ENCODE peak calls at places on chromosomes 12 and 14, in nine cellular contexts. K is IMR-90, N is suprapubic skin, Y is AG09309, C is right atrium auricular region, R is tibial nerve, L is lower lobe of right lung, I is adrenal gland, A is lung. S is an unnamed sample.

GRCh38 chr14:69303086-69303485 is 43.1 kb downstream of the GALNT16 start:
- DNase-seq in A (no peak), C (no peak), R (no peak), L (no peak), K (no peak), I (no peak), N (peak; percentile 22), Y (no peak), S (no peak)

GRCh38 chr14:103231376-103232019 is 102.5 kb upstream of the EIF5 start:
- DNase-seq in Y (no peak), R (no peak), I (no peak), N (no peak), A (no peak), C (no peak), K (no peak), L (no peak), S (no peak)

GRCh38 chr12:30753233-30753632 is 1.5 kb downstream of the CAPRIN2 start:
- DNase-seq in A (no peak), I (no peak), Y (no peak), C (no peak), L (no peak), K (peak; percentile 39), R (no peak), N (no peak), S (no peak)

GRCh38 chr14:62914025-62914424 is 131.2 kb downstream of the KCNH5 start:
- DNase-seq in I (no peak), L (no peak), K (peak; percentile 80), A (no peak), Y (no peak), R (no peak), C (no peak), N (no peak), S (no peak)

GRCh38 chr14:24430682-24431568 is 1.2 kb downstream of the KHNYN start:
- DNase-seq in N (peak; percentile 72), K (peak; percentile 59), R (no peak), A (no peak), C (peak; percentile 61), I (peak; percentile 71), Y (no peak), L (no peak), S (peak; percentile 89)

GRCh38 chr14:45400509-45400908 is 147.5 kb upstream of the MIS18BP1 start:
- DNase-seq in L (no peak), N (no peak), C (no peak), R (no peak), K (no peak), A (no peak), I (no peak), Y (no peak), S (no peak)

GRCh38 chr12:79451365-79451764 is 239.4 kb downstream of the PAWR start:
- DNase-seq in L (no peak), A (no peak), K (no peak), I (no peak), N (no peak), R (no peak), Y (no peak), C (no peak), S (no peak)

GRCh38 chr14:96246535-96246839 is 9.5 kb upstream of the BDKRB1 start:
- DNase-seq in K (peak; percentile 99), R (no peak), L (no peak), N (no peak), A (no peak), I (no peak), C (no peak), Y (peak; percentile 95), S (no peak)

GRCh38 chr12:57887631-57888406 is 41.3 kb upstream of the CTDSP2 start:
- DNase-seq in Y (no peak), A (peak; percentile 33), I (peak; percentile 44), K (peak; percentile 55), R (no peak), C (no peak), N (no peak), L (no peak), S (no peak)

GRCh38 chr12:57886590-57887363 is 40.2 kb upstream of the CTDSP2 start:
- DNase-seq in K (no peak), R (no peak), C (no peak), I (no peak), A (no peak), N (no peak), L (no peak), Y (no peak), S (no peak)

GRCh38 chr12:57890191-57891120 is 43.9 kb upstream of the CTDSP2 start:
- DNase-seq in R (no peak), Y (no peak), C (no peak), I (no peak), N (no peak), K (peak; percentile 55), A (no peak), L (no peak), S (no peak)

GRCh38 chr12:57889541-57889989 is 43.0 kb upstream of the CTDSP2 start:
- DNase-seq in N (peak; percentile 85), A (peak; percentile 71), C (peak; percentile 92), K (peak; percentile 93), Y (no peak), I (peak; percentile 36), R (peak; percentile 67), L (no peak), S (no peak)

DNA sequence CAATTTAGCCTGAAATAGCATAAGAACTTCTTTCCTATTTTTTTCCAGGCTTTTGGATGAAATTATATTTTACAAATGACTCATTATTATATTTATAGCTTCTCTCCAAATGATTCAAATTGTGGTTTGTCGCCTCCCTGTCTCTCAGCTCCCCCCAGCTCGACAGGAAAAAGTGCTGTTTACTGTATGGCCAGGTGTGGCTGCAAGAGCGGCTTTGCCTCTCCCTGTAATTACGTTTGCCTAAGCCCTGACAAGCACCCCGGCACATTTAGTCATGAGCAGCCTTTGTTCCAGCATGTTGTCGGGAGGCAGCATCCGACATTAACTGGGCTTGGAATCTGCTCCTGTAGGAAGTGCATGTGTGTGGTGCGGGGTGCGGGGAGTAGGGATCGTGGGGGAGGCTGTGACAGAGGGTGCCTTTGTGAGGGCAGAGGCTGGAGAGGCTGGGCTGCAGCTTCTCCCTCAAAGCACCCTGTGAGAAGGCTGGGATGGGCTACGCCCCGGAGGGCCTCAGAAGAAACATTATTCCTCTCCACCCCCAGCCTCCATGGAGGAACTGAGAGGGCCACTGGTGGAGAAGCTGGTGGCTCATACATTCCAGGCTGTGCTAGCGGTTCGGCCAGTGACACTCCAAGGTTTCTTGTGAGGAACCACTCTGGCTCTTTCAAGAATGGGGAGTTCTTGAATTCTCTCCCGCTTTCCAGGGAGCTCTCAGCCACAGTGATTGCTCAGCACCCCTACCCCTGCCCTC is 42.1 kb upstream of the CTDSP2 start:
- DNase-seq in I (peak; percentile 63), L (no peak), K (peak; percentile 76), Y (no peak), C (no peak), N (no peak), A (peak; percentile 39), R (no peak), S (no peak)
- H3K4me3 ChIP-seq in I (no peak overlapping the region), L (peak overlapping the region; percentile 14), K (peak overlapping the region; percentile 1), Y (peak overlapping the region; percentile 20), C (no peak overlapping the region), N (peak overlapping the region; percentile 20), A (no peak overlapping the region), R (no peak overlapping the region), S (peak overlapping the region; percentile 16)

GRCh38 chr12:92485356-92486348 is 217.1 kb upstream of the PLEKHG7 start:
- DNase-seq in R (no peak), I (no peak), Y (no peak), K (no peak), N (no peak), L (no peak), C (no peak), A (no peak), S (no peak)

GRCh38 chr12:92482599-92482998 is 220.2 kb upstream of the PLEKHG7 start:
- DNase-seq in A (no peak), N (no peak), L (no peak), I (no peak), Y (no peak), K (no peak), R (no peak), C (no peak), S (no peak)

GRCh38 chr12:92486443-92487137 is 216.2 kb upstream of the PLEKHG7 start:
- DNase-seq in Y (no peak), K (peak; percentile 56), C (no peak), L (no peak), A (no peak), I (no peak), R (no peak), N (no peak), S (no peak)

GRCh38 chr12:92488735-92489134 is 214.1 kb upstream of the PLEKHG7 start:
- DNase-seq in K (no peak), I (no peak), L (no peak), R (no peak), C (no peak), N (no peak), Y (no peak), A (no peak), S (no peak)

DNA sequence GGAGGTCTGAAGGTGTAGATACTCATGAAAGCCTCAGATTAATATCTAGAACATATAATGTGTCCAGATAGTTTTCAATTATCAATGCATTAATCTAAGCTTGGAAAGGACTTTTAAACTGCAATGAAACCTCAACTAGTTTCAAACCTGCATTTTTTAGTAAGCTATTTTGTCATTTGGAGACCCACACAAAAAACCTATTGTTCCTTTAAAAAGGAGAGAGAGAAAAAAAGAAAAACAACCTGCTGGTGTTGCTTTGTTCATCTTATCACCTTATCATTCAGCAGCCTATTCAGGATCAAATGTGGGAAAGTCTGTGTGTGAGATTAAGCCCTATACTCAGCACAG is 215.7 kb upstream of the PLEKHG7 start:
- DNase-seq in N (no peak), I (no peak), K (no peak), R (no peak), L (no peak), Y (no peak), C (no peak), A (no peak), S (no peak)
- H3K4me3 ChIP-seq in N (no peak overlapping the region), I (no peak overlapping the region), K (no peak overlapping the region), R (no peak overlapping the region), L (no peak overlapping the region), Y (no peak overlapping the region), C (no peak overlapping the region), A (no peak overlapping the region), S (no peak overlapping the region)

DNA sequence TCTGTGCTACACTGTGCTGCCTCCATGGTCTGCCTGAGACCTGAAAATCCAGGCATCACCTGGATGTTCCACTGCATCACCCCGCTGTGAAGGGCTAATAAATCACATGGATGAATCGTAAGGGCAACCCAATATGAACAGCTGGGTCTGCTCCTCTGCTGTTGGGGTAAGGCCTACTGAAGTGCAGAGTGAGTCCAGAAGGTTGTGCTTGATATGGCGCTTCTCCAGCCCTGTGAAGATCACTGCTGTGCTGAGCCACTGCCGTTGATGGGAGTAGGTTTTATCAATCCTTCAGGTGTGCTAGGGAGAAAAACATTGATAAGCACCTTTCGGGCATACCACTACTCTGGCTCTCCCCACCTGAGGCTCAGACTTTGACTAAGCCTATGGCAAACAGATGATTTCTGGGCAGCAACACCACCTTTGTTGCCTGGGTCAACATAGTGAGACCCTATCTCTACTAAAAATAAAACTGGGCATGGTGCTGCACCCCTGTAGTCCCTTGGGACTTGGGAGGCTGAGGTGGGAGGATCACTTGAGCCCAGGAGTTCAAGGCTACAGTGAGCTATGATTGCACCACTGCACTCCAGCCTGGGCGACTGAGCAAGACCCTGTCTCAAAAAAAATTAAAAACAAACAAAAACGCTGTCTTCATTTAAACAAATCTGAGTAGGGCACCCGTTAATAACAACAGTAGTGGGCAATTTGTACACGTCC is 1.7 kb downstream of the ACVRL1 start:
- DNase-seq in N (no peak), L (no peak), I (no peak), C (no peak), K (no peak), R (peak; percentile 5), A (no peak), Y (no peak), S (no peak)
- H3K4me3 ChIP-seq in N (peak overlapping the region; percentile 58), L (peak overlapping the region; percentile 65), I (no peak overlapping the region), C (no peak overlapping the region), K (no peak overlapping the region), R (no peak overlapping the region), A (peak overlapping the region; percentile 61), Y (no peak overlapping the region), S (peak overlapping the region; percentile 71)

GRCh38 chr12:122523846-122524718 is 2.7 kb downstream of the RSRC2 start:
- DNase-seq in A (no peak), C (no peak), K (peak; percentile 12), Y (no peak), L (no peak), N (no peak), R (no peak), I (no peak), S (no peak)

GRCh38 chr12:122527478-122527944 is 462 bp downstream of the KNTC1 start:
- DNase-seq in R (no peak), N (no peak), K (peak; percentile 21), C (no peak), L (no peak), A (peak; percentile 30), I (no peak), Y (no peak), S (no peak)

GRCh38 chr12:122528992-122529391 is 1.9 kb downstream of the KNTC1 start:
- DNase-seq in N (no peak), C (no peak), R (no peak), I (no peak), L (no peak), K (no peak), Y (no peak), A (no peak), S (no peak)

GRCh38 chr12:122526683-122527477 is at the start of the genes KNTC1 and RSRC2:
- DNase-seq in Y (peak; percentile 98), I (peak; percentile 99), L (peak; percentile 97), N (peak; percentile 100), C (peak; percentile 100), A (peak; percentile 99), R (peak; percentile 98), K (peak; percentile 100), S (peak; percentile 100)

GRCh38 chr12:122528582-122528981 is 1.5 kb downstream of the KNTC1 start:
- DNase-seq in N (no peak), L (no peak), A (no peak), R (no peak), C (no peak), I (no peak), Y (no peak), K (no peak), S (no peak)
- H3K4me3 ChIP-seq in N (no peak overlapping the region), L (no peak overlapping the region), A (no peak overlapping the region), R (no peak overlapping the region), C (no peak overlapping the region), I (no peak overlapping the region), Y (no peak overlapping the region), K (no peak overlapping the region), S (no peak overlapping the region)